ENCODE peak calls at places on chromosomes 4 and X, in eight cellular contexts. One of them, this sample, is unnamed.

GRCh38 chr4:158297866-158298265 is 87.6 kb downstream of the TMEM144 start:
- DNase-seq in colonic mucosa: no peak
- DNase-seq in fibroblast of lung: no peak
- DNase-seq in HCT116: no peak
- DNase-seq in osteoblast: no peak
- DNase-seq in hepatocyte: no peak
- DNase-seq in gastrocnemius medialis: no peak
- DNase-seq in tibial artery: no peak
- DNase-seq in this sample: no peak

GRCh38 chrX:47483310-47484268 is 567 bp upstream of the ZNF41 start:
- DNase-seq in osteoblast: peak; percentile 65
- DNase-seq in colonic mucosa: peak; percentile 34
- DNase-seq in fibroblast of lung: peak; percentile 50
- DNase-seq in HCT116: no peak
- DNase-seq in gastrocnemius medialis: peak; percentile 22
- DNase-seq in hepatocyte: peak; percentile 20
- DNase-seq in tibial artery: peak; percentile 34
- DNase-seq in this sample: no peak

GRCh38 chr4:48478273-48478672 is 4.9 kb upstream of the SLC10A4 start:
- DNase-seq in gastrocnemius medialis: no peak
- DNase-seq in colonic mucosa: no peak
- DNase-seq in osteoblast: no peak
- DNase-seq in HCT116: no peak
- DNase-seq in hepatocyte: no peak
- DNase-seq in tibial artery: no peak
- DNase-seq in fibroblast of lung: no peak
- DNase-seq in this sample: no peak

GRCh38 chrX:132592880-132593279 is 104.0 kb upstream of the MBNL3 start:
- DNase-seq in colonic mucosa: no peak
- DNase-seq in fibroblast of lung: no peak
- DNase-seq in HCT116: no peak
- DNase-seq in hepatocyte: peak; percentile 25
- DNase-seq in osteoblast: no peak
- DNase-seq in tibial artery: no peak
- DNase-seq in gastrocnemius medialis: no peak
- DNase-seq in this sample: no peak

GRCh38 chr4:129387666-129388065 is 291.7 kb downstream of the C4orf33 start:
- DNase-seq in colonic mucosa: no peak
- DNase-seq in gastrocnemius medialis: no peak
- DNase-seq in tibial artery: no peak
- DNase-seq in hepatocyte: no peak
- DNase-seq in osteoblast: no peak
- DNase-seq in fibroblast of lung: no peak
- DNase-seq in HCT116: no peak
- DNase-seq in this sample: no peak

GRCh38 chrX:47574609-47575325 is 7.5 kb upstream of the TIMP1 start:
- DNase-seq in osteoblast: peak; percentile 92
- DNase-seq in tibial artery: no peak
- DNase-seq in HCT116: no peak
- DNase-seq in gastrocnemius medialis: no peak
- DNase-seq in colonic mucosa: no peak
- DNase-seq in hepatocyte: no peak
- DNase-seq in fibroblast of lung: no peak
- DNase-seq in this sample: no peak

GRCh38 chrX:17656556-17656955 is 80.7 kb upstream of the SCML1 start:
- DNase-seq in colonic mucosa: no peak
- DNase-seq in fibroblast of lung: no peak
- DNase-seq in gastrocnemius medialis: no peak
- DNase-seq in HCT116: no peak
- DNase-seq in tibial artery: no peak
- DNase-seq in osteoblast: no peak
- DNase-seq in hepatocyte: no peak
- DNase-seq in this sample: no peak

GRCh38 chr4:121656269-121656641 is 40.5 kb downstream of the ANXA5 start:
- DNase-seq in tibial artery: peak; percentile 51
- DNase-seq in fibroblast of lung: peak; percentile 74
- DNase-seq in HCT116: peak; percentile 65
- DNase-seq in hepatocyte: peak; percentile 77
- DNase-seq in colonic mucosa: no peak
- DNase-seq in gastrocnemius medialis: no peak
- DNase-seq in osteoblast: peak; percentile 30
- DNase-seq in this sample: peak; percentile 9

GRCh38 chrX:71291381-71291780 is 7.9 kb downstream of the NONO start:
- DNase-seq in fibroblast of lung: peak; percentile 39
- DNase-seq in gastrocnemius medialis: no peak
- DNase-seq in hepatocyte: no peak
- DNase-seq in tibial artery: no peak
- DNase-seq in HCT116: no peak
- DNase-seq in colonic mucosa: no peak
- DNase-seq in osteoblast: peak; percentile 48
- DNase-seq in this sample: no peak

GRCh38 chr4:180823116-180823515 is 1420.1 kb upstream of the TENM3 start:
- DNase-seq in hepatocyte: no peak
- DNase-seq in HCT116: no peak
- DNase-seq in gastrocnemius medialis: no peak
- DNase-seq in fibroblast of lung: peak; percentile 48
- DNase-seq in osteoblast: no peak
- DNase-seq in colonic mucosa: no peak
- DNase-seq in tibial artery: no peak
- DNase-seq in this sample: no peak

GRCh38 chrX:109839694-109840358 is 106.8 kb upstream of the ACSL4 start:
- DNase-seq in osteoblast: no peak
- DNase-seq in HCT116: peak; percentile 10
- DNase-seq in hepatocyte: peak; percentile 20
- DNase-seq in fibroblast of lung: peak; percentile 54
- DNase-seq in colonic mucosa: no peak
- DNase-seq in tibial artery: no peak
- DNase-seq in gastrocnemius medialis: peak; percentile 11
- DNase-seq in this sample: no peak

GRCh38 chr4:95548738-95549245 is at the start of gene UNC5C:
- DNase-seq in hepatocyte: peak; percentile 83
- DNase-seq in fibroblast of lung: peak; percentile 84
- DNase-seq in tibial artery: peak; percentile 84
- DNase-seq in HCT116: no peak
- DNase-seq in gastrocnemius medialis: no peak
- DNase-seq in osteoblast: peak; percentile 91
- DNase-seq in colonic mucosa: peak; percentile 56
- DNase-seq in this sample: no peak

GRCh38 chr4:32824321-32824720 is 2104.2 kb downstream of the PCDH7 start:
- DNase-seq in HCT116: no peak
- DNase-seq in colonic mucosa: no peak
- DNase-seq in osteoblast: no peak
- DNase-seq in hepatocyte: no peak
- DNase-seq in fibroblast of lung: peak; percentile 45
- DNase-seq in gastrocnemius medialis: no peak
- DNase-seq in tibial artery: no peak
- DNase-seq in this sample: no peak

GRCh38 chrX:101079223-101079622 is 544 bp downstream of the TMEM35A start:
- DNase-seq in colonic mucosa: peak; percentile 22
- DNase-seq in tibial artery: no peak
- DNase-seq in hepatocyte: no peak
- DNase-seq in gastrocnemius medialis: no peak
- DNase-seq in fibroblast of lung: peak; percentile 12
- DNase-seq in HCT116: no peak
- DNase-seq in osteoblast: no peak
- DNase-seq in this sample: no peak

GRCh38 chr4:140374130-140374477 is 658 bp downstream of the SCOC start:
- DNase-seq in gastrocnemius medialis: no peak
- DNase-seq in colonic mucosa: no peak
- DNase-seq in hepatocyte: no peak
- DNase-seq in HCT116: no peak
- DNase-seq in fibroblast of lung: no peak
- DNase-seq in tibial artery: no peak
- DNase-seq in osteoblast: no peak
- DNase-seq in this sample: no peak

GRCh38 chrX:115147220-115147619 is 42.0 kb upstream of the RBMXL3 start:
- DNase-seq in osteoblast: no peak
- DNase-seq in gastrocnemius medialis: no peak
- DNase-seq in tibial artery: no peak
- DNase-seq in colonic mucosa: no peak
- DNase-seq in HCT116: peak; percentile 2
- DNase-seq in fibroblast of lung: peak; percentile 8
- DNase-seq in hepatocyte: no peak
- DNase-seq in this sample: no peak

GRCh38 chrX:122196338-122196737 is 987.7 kb upstream of the GRIA3 start:
- DNase-seq in HCT116: no peak
- DNase-seq in colonic mucosa: no peak
- DNase-seq in tibial artery: no peak
- DNase-seq in fibroblast of lung: no peak
- DNase-seq in osteoblast: no peak
- DNase-seq in hepatocyte: no peak
- DNase-seq in gastrocnemius medialis: no peak
- DNase-seq in this sample: no peak

DNA sequence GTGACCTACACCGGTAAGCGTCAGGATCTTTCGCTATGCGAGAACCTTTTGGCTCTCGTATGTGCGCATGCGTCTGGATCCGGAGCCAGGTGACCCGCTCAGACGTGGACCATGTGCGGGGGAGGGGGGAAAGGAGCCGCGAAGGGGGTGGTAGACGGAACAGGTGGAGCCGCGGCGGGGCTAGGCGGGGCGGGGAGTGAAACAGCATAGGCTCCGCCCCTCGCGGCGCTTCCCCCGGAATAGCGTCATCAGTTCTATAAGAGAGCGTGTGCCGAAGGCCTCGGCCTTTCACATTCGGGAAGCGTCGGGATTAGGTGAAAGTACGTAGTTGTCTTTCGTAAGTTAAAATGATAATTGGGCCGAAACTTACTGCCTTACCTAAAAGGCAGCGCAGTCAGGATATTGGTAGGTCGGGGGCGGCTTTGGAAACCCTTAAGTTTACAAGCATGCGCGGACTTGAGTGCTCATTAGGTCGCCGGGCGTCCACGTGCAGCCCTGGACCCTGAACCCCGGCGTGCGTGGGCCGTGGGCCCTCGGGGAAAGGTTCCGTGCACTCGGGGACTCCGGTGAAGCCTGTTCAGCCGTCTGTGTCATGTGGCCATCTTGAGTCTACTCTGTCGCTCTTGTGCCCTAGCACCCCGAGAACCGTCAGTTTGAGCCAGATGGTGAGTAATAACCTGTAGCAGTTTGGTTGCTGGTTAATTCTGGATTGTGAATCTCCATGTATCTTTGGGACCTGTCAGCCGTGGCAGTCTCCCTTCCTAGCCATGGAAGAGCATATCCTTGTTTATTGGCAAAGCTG is 74.1 kb downstream of the PRSS12 start:
- DNase-seq in tibial artery: peak; percentile 94
- DNase-seq in colonic mucosa: peak; percentile 98
- DNase-seq in osteoblast: peak; percentile 95
- DNase-seq in HCT116: peak; percentile 91
- DNase-seq in gastrocnemius medialis: peak; percentile 97
- DNase-seq in fibroblast of lung: peak; percentile 90
- DNase-seq in hepatocyte: peak; percentile 99
- DNase-seq in this sample: peak; percentile 75
- H3K4me1 ChIP-seq in tibial artery: peaks cover 23% of the 10 kb centered on the region
- H3K4me1 ChIP-seq in colonic mucosa: no peaks in the 10 kb centered on the region
- H3K4me1 ChIP-seq in osteoblast: peaks cover 38% of the 10 kb centered on the region
- H3K4me1 ChIP-seq in HCT116: peaks cover 21% of the 10 kb centered on the region
- H3K4me1 ChIP-seq in gastrocnemius medialis: peaks cover 26% of the 10 kb centered on the region
- H3K4me1 ChIP-seq in fibroblast of lung: peaks cover 2% of the 10 kb centered on the region
- H3K4me1 ChIP-seq in hepatocyte: peaks cover 26% of the 10 kb centered on the region
- H3K4me1 ChIP-seq in this sample: peaks cover 13% of the 10 kb centered on the region

GRCh38 chr4:145804134-145804533 is 124.2 kb downstream of the C4orf51 start:
- DNase-seq in colonic mucosa: no peak
- DNase-seq in hepatocyte: peak; percentile 45
- DNase-seq in osteoblast: peak; percentile 75
- DNase-seq in HCT116: no peak
- DNase-seq in gastrocnemius medialis: peak; percentile 34
- DNase-seq in tibial artery: peak; percentile 39
- DNase-seq in fibroblast of lung: peak; percentile 94
- DNase-seq in this sample: peak; percentile 54
- H3K4me1 ChIP-seq in colonic mucosa: no peaks in the 10 kb centered on the region
- H3K4me1 ChIP-seq in hepatocyte: peaks cover 17% of the 10 kb centered on the region
- H3K4me1 ChIP-seq in osteoblast: peaks cover 38% of the 10 kb centered on the region
- H3K4me1 ChIP-seq in HCT116: peaks cover 52% of the 10 kb centered on the region
- H3K4me1 ChIP-seq in gastrocnemius medialis: peaks cover 32% of the 10 kb centered on the region
- H3K4me1 ChIP-seq in tibial artery: peaks cover 32% of the 10 kb centered on the region
- H3K4me1 ChIP-seq in fibroblast of lung: peaks cover 2% of the 10 kb centered on the region
- H3K4me1 ChIP-seq in this sample: peaks cover 46% of the 10 kb centered on the region

DNA sequence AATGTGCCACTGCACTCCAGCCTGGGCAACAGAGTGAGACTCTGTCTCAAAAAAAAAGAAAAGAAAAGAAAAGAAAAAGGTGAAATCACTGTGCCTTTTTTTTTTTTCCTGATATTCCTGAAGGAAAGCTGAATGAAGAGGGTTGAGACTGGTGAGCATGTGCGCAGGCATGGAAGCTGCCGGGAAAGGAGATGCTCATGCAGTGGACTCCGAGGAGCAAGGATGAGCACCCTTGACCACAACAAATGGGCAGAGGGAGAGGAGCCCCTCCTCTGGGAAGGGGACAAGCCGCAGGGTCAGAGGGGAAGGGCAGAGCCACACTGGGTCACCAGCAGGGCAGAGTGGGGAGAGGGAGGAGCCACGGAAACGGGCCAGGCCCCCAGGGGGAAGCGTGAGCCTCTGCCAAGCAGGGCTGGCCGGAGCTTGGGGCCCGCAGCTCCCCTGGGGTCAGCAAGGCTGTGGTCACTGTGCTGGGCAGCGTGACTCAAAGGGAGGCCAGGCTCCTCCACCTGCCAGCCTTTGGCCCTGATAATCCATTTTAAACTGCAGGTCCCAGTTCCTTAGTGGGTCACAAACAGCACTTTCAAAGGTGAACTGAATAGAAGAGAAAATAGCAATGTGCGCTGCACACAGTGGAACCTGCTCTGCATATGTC is 79.8 kb downstream of the NAT8L start:
- DNase-seq in osteoblast: peak; percentile 73
- DNase-seq in colonic mucosa: no peak
- DNase-seq in gastrocnemius medialis: no peak
- DNase-seq in HCT116: no peak
- DNase-seq in tibial artery: no peak
- DNase-seq in fibroblast of lung: no peak
- DNase-seq in hepatocyte: no peak
- DNase-seq in this sample: no peak
- H3K4me1 ChIP-seq in osteoblast: peaks cover 4% of the 10 kb centered on the region
- H3K4me1 ChIP-seq in colonic mucosa: no peaks in the 10 kb centered on the region
- H3K4me1 ChIP-seq in gastrocnemius medialis: no peaks in the 10 kb centered on the region
- H3K4me1 ChIP-seq in HCT116: peaks cover 3% of the 10 kb centered on the region
- H3K4me1 ChIP-seq in tibial artery: no peaks in the 10 kb centered on the region
- H3K4me1 ChIP-seq in fibroblast of lung: no peaks in the 10 kb centered on the region
- H3K4me1 ChIP-seq in hepatocyte: no peaks in the 10 kb centered on the region
- H3K4me1 ChIP-seq in this sample: no peaks in the 10 kb centered on the region

GRCh38 chr4:169203891-169204290 is 66.9 kb downstream of the SH3RF1 start:
- DNase-seq in gastrocnemius medialis: no peak
- DNase-seq in hepatocyte: no peak
- DNase-seq in tibial artery: no peak
- DNase-seq in fibroblast of lung: no peak
- DNase-seq in osteoblast: no peak
- DNase-seq in HCT116: no peak
- DNase-seq in colonic mucosa: no peak
- DNase-seq in this sample: no peak
- H3K4me1 ChIP-seq in gastrocnemius medialis: peaks cover 36% of the 10 kb centered on the region
- H3K4me1 ChIP-seq in hepatocyte: peaks cover 35% of the 10 kb centered on the region
- H3K4me1 ChIP-seq in tibial artery: peaks cover 79% of the 10 kb centered on the region
- H3K4me1 ChIP-seq in fibroblast of lung: peaks cover 10% of the 10 kb centered on the region
- H3K4me1 ChIP-seq in osteoblast: peaks cover 82% of the 10 kb centered on the region
- H3K4me1 ChIP-seq in HCT116: peaks cover 42% of the 10 kb centered on the region
- H3K4me1 ChIP-seq in colonic mucosa: no peaks in the 10 kb centered on the region
- H3K4me1 ChIP-seq in this sample: peaks cover 29% of the 10 kb centered on the region

DNA sequence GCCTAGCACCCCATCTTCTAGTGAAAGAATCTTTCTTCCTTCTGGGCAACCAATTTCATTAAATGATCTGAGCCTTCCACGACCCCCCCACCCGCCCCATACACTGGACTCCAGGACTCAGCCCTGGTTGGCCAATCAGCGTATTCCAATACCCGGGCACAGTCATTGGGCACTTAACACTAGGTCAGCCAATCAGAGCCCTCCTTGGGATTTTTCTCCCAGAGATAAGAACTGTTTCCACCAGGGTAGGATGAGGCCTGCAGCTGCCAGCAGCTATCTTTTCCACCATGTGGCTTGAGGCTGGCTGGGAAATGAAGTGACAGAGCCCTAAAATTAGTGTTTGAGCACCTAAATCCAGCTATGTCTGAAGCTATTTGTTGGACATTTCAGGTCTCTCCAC is 418.8 kb downstream of the BCOR start:
- DNase-seq in HCT116: no peak
- DNase-seq in hepatocyte: no peak
- DNase-seq in gastrocnemius medialis: no peak
- DNase-seq in fibroblast of lung: no peak
- DNase-seq in osteoblast: no peak
- DNase-seq in colonic mucosa: no peak
- DNase-seq in tibial artery: no peak
- DNase-seq in this sample: no peak
- H3K4me1 ChIP-seq in HCT116: no peaks in the 10 kb centered on the region
- H3K4me1 ChIP-seq in hepatocyte: peaks cover 7% of the 10 kb centered on the region
- H3K4me1 ChIP-seq in gastrocnemius medialis: no peaks in the 10 kb centered on the region
- H3K4me1 ChIP-seq in fibroblast of lung: no peaks in the 10 kb centered on the region
- H3K4me1 ChIP-seq in osteoblast: peaks cover 5% of the 10 kb centered on the region
- H3K4me1 ChIP-seq in colonic mucosa: no peaks in the 10 kb centered on the region
- H3K4me1 ChIP-seq in tibial artery: no peaks in the 10 kb centered on the region
- H3K4me1 ChIP-seq in this sample: no peaks in the 10 kb centered on the region